ENCODE peak calls at places on chromosomes 16 and 17, in five cellular contexts. V is H1, A is HepG2, Q is K562, I is GM12878. O is an unnamed sample.

GRCh38 chr17:62671553-62671952 is 44.1 kb downstream of the MRC2 start:
- DNase-seq in V (no peak), A (peak), Q (peak), I (no peak), O (peak)

GRCh38 chr16:9934723-9935508 is 247.3 kb downstream of the GRIN2A start:
- DNase-seq in V (no peak), A (no peak), Q (no peak), I (no peak), O (no peak)

GRCh38 chr16:68091604-68092261 is 6.6 kb downstream of the NFATC3 start:
- DNase-seq in V (no peak), A (peak), Q (no peak), I (no peak), O (no peak)

GRCh38 chr17:73261952-73262675 is 434 bp upstream of the CPSF4L start:
- DNase-seq in V (peak), A (peak), Q (no peak), I (no peak), O (peak)

GRCh38 chr16:64590516-64590915 is 531.3 kb downstream of the CDH11 start:
- DNase-seq in V (no peak), A (no peak), Q (no peak), I (no peak), O (no peak)

GRCh38 chr17:1673041-1673790 is 11.5 kb downstream of the PRPF8 start:
- DNase-seq in V (no peak), A (no peak), Q (no peak), I (no peak), O (no peak)

GRCh38 chr17:40330850-40331470 is 22.0 kb downstream of the RARA start:
- DNase-seq in V (no peak), A (no peak), Q (no peak), I (no peak), O (no peak)

GRCh38 chr16:83561876-83562275 is 245.9 kb upstream of the HSBP1 start:
- DNase-seq in V (no peak), A (peak), Q (peak), I (no peak), O (no peak)

GRCh38 chr17:12510535-12510934 is 155.2 kb upstream of the MYOCD start:
- DNase-seq in V (no peak), A (no peak), Q (no peak), I (no peak), O (no peak)

GRCh38 chr17:38893612-38894011 is 23.8 kb downstream of the LASP1 start:
- DNase-seq in V (no peak), A (no peak), Q (no peak), I (no peak), O (no peak)

GRCh38 chr16:4852221-4852872 is 5.1 kb downstream of the UBN1 start:
- DNase-seq in V (no peak), A (no peak), Q (peak), I (no peak), O (no peak)

GRCh38 chr17:49201481-49201927 is 8.9 kb downstream of the GNGT2 start:
- DNase-seq in V (no peak), A (no peak), Q (no peak), I (no peak), O (no peak)

GRCh38 chr17:19876524-19877161 is 8.9 kb upstream of the ULK2 start:
- DNase-seq in V (no peak), A (no peak), Q (no peak), I (no peak), O (no peak)

GRCh38 chr16:84356591-84357116 is 11.7 kb upstream of the ATP2C2 start:
- DNase-seq in V (no peak), A (peak), Q (no peak), I (no peak), O (no peak)

GRCh38 chr17:234163-235047 is 53.0 kb upstream of the DOC2B start:
- DNase-seq in V (no peak), A (no peak), Q (no peak), I (no peak), O (no peak)

GRCh38 chr17:71402661-71403141 is 718.1 kb upstream of the SOX9 start:
- DNase-seq in V (no peak), A (no peak), Q (no peak), I (no peak), O (peak)

GRCh38 chr17:2701996-2702741 is 9.4 kb downstream of the CLUH start:
- DNase-seq in V (no peak), A (no peak), Q (no peak), I (no peak), O (no peak)

GRCh38 chr17:20278805-20279204 is 188.5 kb downstream of the LGALS9B start:
- DNase-seq in V (no peak), A (no peak), Q (no peak), I (no peak), O (no peak)

GRCh38 chr17:67784364-67785121 is 40.8 kb upstream of the BPTF start:
- DNase-seq in V (no peak), A (no peak), Q (peak), I (no peak), O (no peak)

GRCh38 chr17:37797206-37797605 is 52.3 kb upstream of the HNF1B start:
- DNase-seq in V (no peak), A (no peak), Q (no peak), I (no peak), O (no peak)

GRCh38 chr16:8935989-8936388 is 27.7 kb downstream of the USP7 start:
- DNase-seq in V (no peak), A (peak), Q (peak), I (no peak), O (peak)

GRCh38 chr17:71430281-71430680 is 690.5 kb upstream of the SOX9 start:
- DNase-seq in V (no peak), A (no peak), Q (no peak), I (no peak), O (no peak)

GRCh38 chr17:14432058-14432457 is 131.2 kb downstream of the HS3ST3B1 start:
- DNase-seq in V (no peak), A (no peak), Q (no peak), I (no peak), O (no peak)

GRCh38 chr17:6454495-6455320 is 10.5 kb downstream of the PIMREG start:
- DNase-seq in V (no peak), A (no peak), Q (no peak), I (no peak), O (peak)

GRCh38 chr16:78709137-78709871 is 609.9 kb downstream of the WWOX start:
- DNase-seq in V (no peak), A (no peak), Q (no peak), I (no peak), O (peak)

GRCh38 chr17:40415390-40415789 is 2.3 kb downstream of the TOP2A start:
- DNase-seq in V (no peak), A (peak), Q (no peak), I (no peak), O (peak)

GRCh38 chr17:16215965-16216316 is 607 bp upstream of the NCOR1 start:
- DNase-seq in V (no peak), A (peak), Q (no peak), I (no peak), O (no peak)

GRCh38 chr16:87778830-87779579 is 13.2 kb upstream of the KLHDC4 start:
- DNase-seq in V (peak), A (peak), Q (peak), I (peak), O (peak)

GRCh38 chr16:66487580-66488235 is 60.6 kb downstream of the BEAN1 start:
- DNase-seq in V (no peak), A (no peak), Q (no peak), I (no peak), O (no peak)

GRCh38 chr16:66486199-66486772 is 59.2 kb downstream of the BEAN1 start:
- DNase-seq in V (no peak), A (no peak), Q (no peak), I (no peak), O (no peak)

GRCh38 chr16:66484453-66485213 is 57.5 kb downstream of the BEAN1 start:
- DNase-seq in V (no peak), A (no peak), Q (no peak), I (no peak), O (no peak)

GRCh38 chr16:66485361-66485760 is 58.3 kb downstream of the BEAN1 start:
- DNase-seq in V (no peak), A (no peak), Q (no peak), I (no peak), O (no peak)

DNA sequence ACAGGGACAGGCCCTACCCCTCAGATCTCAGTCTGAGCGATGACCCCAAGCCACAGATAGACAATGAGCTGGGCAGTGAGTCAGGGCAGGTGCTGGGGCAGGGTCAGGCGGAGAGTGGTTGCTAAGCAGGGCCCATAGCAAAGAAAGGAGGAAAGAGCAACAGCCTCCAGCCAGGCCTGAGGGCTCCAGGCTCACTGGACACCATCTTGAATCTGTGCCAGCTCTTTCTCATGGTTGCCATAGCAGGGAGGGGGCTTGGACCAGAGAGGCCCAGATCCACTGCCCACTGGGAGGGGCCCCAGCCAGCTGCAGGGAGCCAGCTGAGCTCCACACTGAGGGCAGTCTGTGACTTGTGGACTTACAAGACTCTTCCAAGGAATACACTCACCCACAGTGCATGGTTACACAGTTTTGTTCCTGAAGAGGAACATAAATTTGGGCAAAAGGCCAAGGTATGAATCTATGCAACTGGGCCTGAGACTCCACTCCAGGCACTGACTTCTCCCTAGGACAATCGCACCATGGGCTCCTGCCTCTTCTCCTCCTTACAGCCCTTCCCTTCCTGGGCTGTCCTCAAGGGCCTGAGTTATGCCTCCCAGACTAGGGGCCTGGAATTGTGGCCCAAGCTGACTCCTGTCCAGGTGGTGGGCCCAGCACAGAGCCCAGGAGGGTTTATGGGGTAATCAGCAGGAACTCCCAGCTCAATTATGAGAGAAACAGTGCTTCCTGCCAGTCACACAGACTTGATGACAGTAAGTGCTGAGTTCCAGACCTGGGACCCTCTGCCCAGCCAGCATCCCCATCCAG is 59.9 kb downstream of the BEAN1 start:
- DNase-seq in V (no peak), A (no peak), Q (no peak), I (no peak), O (peak)
- TF ChIP-seq EP300 in V (no peak), A (no peak), Q (no peak), I (no peak), O (no peak)

DNA sequence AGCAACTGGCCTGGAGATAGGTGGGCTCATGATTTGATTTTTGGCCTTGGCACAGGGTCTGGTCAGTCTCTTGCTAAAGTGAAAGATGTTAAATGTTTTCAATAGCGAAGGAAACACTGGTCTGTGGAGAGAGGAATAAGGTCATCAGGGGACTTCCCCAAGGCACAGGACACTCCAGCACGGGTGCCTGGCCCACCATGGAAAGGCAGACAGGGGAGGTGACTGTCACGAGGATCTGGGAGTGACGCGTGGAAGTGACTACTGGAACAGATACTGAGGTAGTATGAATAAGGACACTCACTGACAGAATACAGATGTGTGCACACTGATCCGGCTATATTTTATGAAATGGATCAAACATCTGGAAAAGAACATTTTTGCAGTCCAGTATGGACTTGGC is 16.7 kb upstream of the ICAM2 start:
- DNase-seq in V (no peak), A (no peak), Q (no peak), I (no peak), O (no peak)
- TF ChIP-seq YY1 in V (no peak), A (no peak), Q (no peak), I (no peak), O (no peak)

GRCh38 chr17:29699283-29699682 is 76.6 kb upstream of the CORO6 start:
- DNase-seq in V (no peak), A (no peak), Q (no peak), I (no peak), O (no peak)
- TF ChIP-seq TAF1 in V (no peak), A (no peak), Q (no peak), I (no peak), O (no peak)

DNA sequence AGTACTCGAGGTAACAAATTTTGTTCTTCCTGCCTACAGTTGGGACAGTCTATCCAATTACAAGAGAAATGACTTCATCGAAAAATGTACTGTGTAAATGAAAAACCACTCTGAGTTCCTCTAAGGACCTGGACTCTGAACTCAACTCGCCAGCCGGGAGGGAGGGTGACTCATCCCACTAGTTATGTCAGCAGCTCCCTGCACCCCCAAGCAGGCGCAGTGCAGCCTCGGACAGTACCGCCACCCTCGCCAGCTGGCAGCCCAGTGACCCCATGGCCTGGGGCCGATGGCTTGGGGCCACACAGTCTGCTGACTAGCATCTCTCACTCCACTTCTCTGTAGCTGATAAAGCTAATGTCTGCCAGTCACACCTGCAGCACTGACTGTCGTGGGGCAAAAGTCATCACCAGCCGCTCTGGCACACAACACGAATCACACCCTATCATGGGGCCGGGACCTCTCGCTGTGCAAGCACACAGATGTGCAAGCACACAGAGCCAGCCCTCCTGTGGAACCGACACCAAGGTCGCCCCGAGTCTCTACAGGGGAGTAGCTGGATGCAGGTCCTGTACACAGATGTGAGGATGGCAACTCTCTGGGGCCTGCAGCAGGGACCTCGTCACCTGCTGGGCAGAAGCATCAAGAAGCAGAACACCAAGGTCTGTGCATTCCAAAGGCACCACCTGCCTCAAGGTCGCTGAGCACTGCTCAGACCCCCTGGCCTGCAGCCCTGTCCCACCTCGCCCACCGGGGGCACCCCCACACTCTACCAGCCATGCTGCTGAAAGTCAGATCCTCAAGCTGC is 5.7 kb downstream of the CSNK1D start:
- DNase-seq in V (no peak), A (peak), Q (peak), I (no peak), O (peak)
- TF ChIP-seq EP300 in V (no peak), A (peak), Q (no peak), I (no peak), O (no peak)

GRCh38 chr16:90057738-90058173 is 19.4 kb downstream of the PRDM7 start:
- DNase-seq in V (no peak), A (peak), Q (peak), I (no peak), O (no peak)

GRCh38 chr16:90061437-90061836 is 15.7 kb downstream of the PRDM7 start:
- DNase-seq in V (no peak), A (peak), Q (no peak), I (no peak), O (no peak)
- TF ChIP-seq YY1 in V (no peak), A (no peak), Q (no peak), I (no peak), O (no peak)

GRCh38 chr17:17561408-17562144 is 29.9 kb downstream of the PEMT start:
- DNase-seq in V (no peak), A (no peak), Q (no peak), I (no peak), O (no peak)
- TF ChIP-seq TAF1 in V (no peak), A (no peak), Q (no peak), I (no peak), O (no peak)

O was measured in SK-N-SH.